ENCODE peak calls at places on chromosomes 2 and 18, in eight cellular contexts. O is tibial artery; U is stimulated activated naive CD8-positive, alpha-beta T cell treated with anti-CD3 and anti-CD28 coated beads, Interleukin-15, Interleukin-2, amounts not matched to agents 100 U/mL and 50 U/mL, for 24 hours; G is GM23248; Q is GM12891; K is iPS-NIHi11; E is lung; V is A549. J is an unnamed sample.

GRCh38 chr2:29175338-29175737 is 60.1 kb downstream of the CLIP4 start:
- DNase-seq in O (no peak), U (no peak), G (no peak), Q (no peak), K (no peak), E (no peak), V (no peak), J (no peak)

GRCh38 chr2:150620860-150621259 is 133.4 kb upstream of the RND3 start:
- DNase-seq in O (no peak), U (no peak), G (peak), Q (no peak), K (no peak), E (no peak), V (no peak), J (no peak)

GRCh38 chr18:74980669-74981068 is 228.3 kb downstream of the PTGR3 start:
- DNase-seq in O (no peak), U (no peak), G (no peak), Q (no peak), K (no peak), E (no peak), V (no peak), J (no peak)

GRCh38 chr2:120470041-120470716 is 124.2 kb downstream of the INHBB start:
- DNase-seq in O (peak), U (no peak), G (peak), Q (no peak), K (no peak), E (peak), V (peak), J (peak)

GRCh38 chr18:32303400-32303799 is 113.6 kb downstream of the MEP1B start:
- DNase-seq in O (no peak), U (no peak), G (no peak), Q (no peak), K (no peak), E (no peak), V (no peak), J (no peak)

GRCh38 chr18:32576296-32576916 is 105.7 kb upstream of the GAREM1 start:
- DNase-seq in O (no peak), U (no peak), G (peak), Q (no peak), K (peak), E (no peak), V (no peak), J (no peak)

GRCh38 chr2:76642122-76642521 is 880.1 kb downstream of the LRRTM4 start:
- DNase-seq in O (no peak), U (no peak), G (no peak), Q (no peak), K (peak), E (no peak), V (no peak), J (no peak)

GRCh38 chr2:123453046-123453445 is 572.0 kb upstream of the CNTNAP5 start:
- DNase-seq in O (no peak), U (no peak), G (no peak), Q (no peak), K (no peak), E (no peak), V (no peak), J (no peak)

GRCh38 chr18:7817596-7817995 is 250.5 kb downstream of the PTPRM start:
- DNase-seq in O (no peak), U (no peak), G (peak), Q (no peak), K (no peak), E (no peak), V (no peak), J (peak)

GRCh38 chr2:105510761-105511669 is 112.2 kb upstream of the FHL2 start:
- DNase-seq in O (no peak), U (no peak), G (peak), Q (no peak), K (no peak), E (no peak), V (peak), J (no peak)

GRCh38 chr18:7221424-7222155 is 9.3 kb upstream of the LRRC30 start:
- DNase-seq in O (no peak), U (no peak), G (peak), Q (peak), K (peak), E (peak), V (peak), J (peak)

GRCh38 chr2:64636105-64636873 is 17.4 kb downstream of the SERTAD2 start:
- DNase-seq in O (no peak), U (peak), G (no peak), Q (peak), K (no peak), E (no peak), V (no peak), J (no peak)

GRCh38 chr2:10688921-10689807 is 611 bp downstream of the NOL10 start:
- DNase-seq in O (peak), U (no peak), G (peak), Q (peak), K (no peak), E (no peak), V (peak), J (peak)

GRCh38 chr18:47944972-47945843 is 14.7 kb upstream of the SMAD2 start:
- DNase-seq in O (no peak), U (no peak), G (peak), Q (no peak), K (no peak), E (no peak), V (no peak), J (no peak)

J was measured in AG20443.